ENCODE peak calls at places on chromosome 10, in eight cellular contexts. Z is stimulated activated CD8-positive, alpha-beta memory T cell treated with anti-CD3 and anti-CD28 coated beads, Interleukin-7, amount 100 ng/mL, for 48 hours; F is NCI-H1092 treated with DMSO at 0.1 percent for 48 hours; G is NCI-H187; P is nephron progenitor cell; B is fibroblast of pulmonary artery; C is SJSA1; K is hepatic stellate cell. J is an unnamed sample.

GRCh38 chr10:106959521-106959920 is 205.0 kb downstream of the SORCS1 start:
- DNase-seq in G (no peak), F (no peak), B (no peak), C (no peak), Z (no peak), K (no peak), P (no peak), J (no peak)

GRCh38 chr10:110504111-110504735 is 6.5 kb downstream of the DUSP5 start:
- DNase-seq in Z (no peak), F (no peak), C (peak), B (peak), K (peak), P (no peak), G (no peak), J (peak)

GRCh38 chr10:62459072-62459471 is 84.9 kb downstream of the ZNF365 start:
- DNase-seq in K (peak), F (no peak), B (peak), G (no peak), C (peak), P (no peak), Z (no peak), J (no peak)

GRCh38 chr10:100567826-100568225 is 32.1 kb downstream of the HIF1AN start:
- DNase-seq in P (no peak), B (no peak), C (no peak), G (no peak), Z (no peak), K (no peak), F (no peak), J (no peak)

GRCh38 chr10:104581884-104582603 is 59.0 kb upstream of the SORCS3 start:
- DNase-seq in C (no peak), Z (no peak), G (no peak), K (no peak), B (peak), P (no peak), F (no peak), J (peak)

GRCh38 chr10:25226775-25227682 is 52.2 kb downstream of the GPR158 start:
- DNase-seq in K (peak), Z (no peak), B (peak), C (peak), G (peak), P (peak), F (peak), J (peak)

GRCh38 chr10:132685921-132686680 is 99.8 kb downstream of the NKX6-2 start:
- DNase-seq in Z (no peak), G (no peak), B (no peak), P (no peak), F (no peak), K (no peak), C (no peak), J (no peak)

GRCh38 chr10:82538272-82538671 is 663.3 kb downstream of the NRG3 start:
- DNase-seq in P (no peak), B (no peak), Z (no peak), C (no peak), F (no peak), K (no peak), G (no peak), J (no peak)

GRCh38 chr10:59090804-59091203 is 85.6 kb upstream of the PHYHIPL start:
- DNase-seq in C (no peak), G (no peak), P (no peak), Z (no peak), B (no peak), K (no peak), F (no peak), J (no peak)

GRCh38 chr10:71860243-71861029 is 9.4 kb upstream of the PSAP start:
- DNase-seq in F (peak), K (peak), C (peak), G (no peak), P (peak), Z (no peak), B (peak), J (peak)